ENCODE peak calls at places on chromosomes 4 and X, in seven cellular contexts. B is left lung, M is adrenal gland, Z is GM23338, O is HFF-Myc, G is H1, H is esophagus muscularis mucosa. R is an unnamed sample.

GRCh38 chr4:89468632-89469031 is 161.0 kb upstream of the GPRIN3 start:
- DNase-seq in B (no peak), M (no peak), Z (no peak), O (no peak), G (no peak), H (no peak), R (no peak)

GRCh38 chr4:8328456-8328855 is 58.9 kb downstream of the HTRA3 start:
- DNase-seq in B (peak), M (no peak), Z (no peak), O (no peak), G (no peak), H (no peak), R (no peak)

GRCh38 chr4:36187723-36188333 is 56.5 kb downstream of the ARAP2 start:
- DNase-seq in B (no peak), M (no peak), Z (peak), O (no peak), G (no peak), H (no peak), R (peak)

GRCh38 chr4:5037553-5038551 is 13.4 kb upstream of the STK32B start:
- DNase-seq in B (no peak), M (no peak), Z (no peak), O (peak), G (no peak), H (no peak), R (peak)

GRCh38 chrX:17788439-17788838 is 51.1 kb downstream of the SCML1 start:
- DNase-seq in B (no peak), M (peak), Z (peak), O (peak), G (peak), H (no peak), R (peak)

GRCh38 chr4:118307619-118308018 is 45.2 kb downstream of the PRSS12 start:
- DNase-seq in B (no peak), M (no peak), Z (no peak), O (no peak), G (no peak), H (no peak), R (no peak)

GRCh38 chr4:43990968-43991367 is 457.6 kb downstream of the KCTD8 start:
- DNase-seq in B (no peak), M (no peak), Z (no peak), O (no peak), G (no peak), H (no peak), R (peak)

GRCh38 chr4:2811830-2812599 is 19.1 kb downstream of the SH3BP2 start:
- DNase-seq in B (peak), M (peak), Z (peak), O (no peak), G (no peak), H (no peak), R (no peak)

GRCh38 chr4:168124008-168124641 is 31.8 kb downstream of the ANXA10 start:
- DNase-seq in B (no peak), M (no peak), Z (no peak), O (no peak), G (no peak), H (no peak), R (peak)

GRCh38 chr4:171718069-171718468 is 95.1 kb upstream of the GALNTL6 start:
- DNase-seq in B (no peak), M (no peak), Z (no peak), O (no peak), G (no peak), H (no peak), R (no peak)

GRCh38 chrX:43655961-43656494 is at the start of gene MAOA:
- DNase-seq in B (peak), M (peak), Z (peak), O (no peak), G (peak), H (peak), R (peak)

GRCh38 chrX:65196758-65197371 is 220.6 kb upstream of the ZC4H2 start:
- DNase-seq in B (no peak), M (peak), Z (peak), O (no peak), G (peak), H (no peak), R (peak)

GRCh38 chr4:140004580-140005314 is 149.2 kb downstream of the MAML3 start:
- DNase-seq in B (peak), M (peak), Z (peak), O (no peak), G (peak), H (no peak), R (peak)

GRCh38 chrX:12488220-12488619 is 303.0 kb upstream of the PRPS2 start:
- DNase-seq in B (no peak), M (no peak), Z (no peak), O (no peak), G (no peak), H (no peak), R (no peak)

GRCh38 chr4:74283614-74284013 is 24.7 kb upstream of the EPGN start:
- DNase-seq in B (no peak), M (no peak), Z (no peak), O (peak), G (no peak), H (no peak), R (peak)

GRCh38 chr4:85842540-85842939 is 367.6 kb downstream of the ARHGAP24 start:
- DNase-seq in B (peak), M (peak), Z (no peak), O (no peak), G (no peak), H (no peak), R (no peak)

GRCh38 chr4:148203056-148203898 is 238.9 kb downstream of the NR3C2 start:
- DNase-seq in B (no peak), M (no peak), Z (peak), O (no peak), G (no peak), H (no peak), R (no peak)

GRCh38 chrX:74343327-74343969 is 39.5 kb downstream of the ZCCHC13 start:
- DNase-seq in B (no peak), M (no peak), Z (peak), O (no peak), G (no peak), H (no peak), R (no peak)

GRCh38 chr4:152258804-152259708 is 276.8 kb downstream of the FBXW7 start:
- DNase-seq in B (no peak), M (no peak), Z (no peak), O (peak), G (no peak), H (peak), R (peak)

GRCh38 chrX:68196939-68197791 is 236.1 kb downstream of the OPHN1 start:
- DNase-seq in B (no peak), M (peak), Z (peak), O (no peak), G (peak), H (no peak), R (peak)

GRCh38 chrX:13891367-13892146 is 74.7 kb upstream of the GPM6B start:
- DNase-seq in B (no peak), M (no peak), Z (no peak), O (no peak), G (no peak), H (no peak), R (no peak)

GRCh38 chr4:7423801-7424552 is 10.8 kb downstream of the PSAPL1 start:
- DNase-seq in B (peak), M (no peak), Z (no peak), O (no peak), G (peak), H (no peak), R (no peak)

GRCh38 chr4:113971706-113972360 is 7.6 kb downstream of the ARSJ start:
- DNase-seq in B (no peak), M (no peak), Z (no peak), O (no peak), G (no peak), H (no peak), R (peak)

GRCh38 chrX:131729295-131729694 is 185.4 kb downstream of the OR13H1 start:
- DNase-seq in B (peak), M (peak), Z (no peak), O (no peak), G (no peak), H (no peak), R (no peak)

GRCh38 chrX:107542500-107542899 is 85.8 kb upstream of the PRPS1 start:
- DNase-seq in B (no peak), M (no peak), Z (peak), O (no peak), G (no peak), H (no peak), R (peak)

GRCh38 chr4:21304061-21304541 is 603.8 kb downstream of the PACRGL start:
- DNase-seq in B (no peak), M (peak), Z (peak), O (no peak), G (peak), H (no peak), R (no peak)

GRCh38 chr4:42302348-42302747 is 94.9 kb upstream of the SHISA3 start:
- DNase-seq in B (no peak), M (peak), Z (peak), O (no peak), G (no peak), H (no peak), R (peak)

GRCh38 chrX:18668468-18668867 is 3.4 kb downstream of the RS1 start:
- DNase-seq in B (no peak), M (no peak), Z (no peak), O (no peak), G (no peak), H (no peak), R (no peak)

GRCh38 chr4:1512738-1513660 is 106.8 kb upstream of the NKX1-1 start:
- DNase-seq in B (no peak), M (peak), Z (peak), O (no peak), G (peak), H (no peak), R (no peak)

GRCh38 chrX:103356023-103356798 is at the start of gene TCEAL9:
- DNase-seq in B (peak), M (peak), Z (peak), O (no peak), G (no peak), H (peak), R (peak)

GRCh38 chr4:111761531-111761930 is 383.7 kb upstream of the FAM241A start:
- DNase-seq in B (no peak), M (no peak), Z (no peak), O (no peak), G (no peak), H (no peak), R (no peak)

GRCh38 chrX:20399728-20400414 is 133.2 kb upstream of the RPS6KA3 start:
- DNase-seq in B (no peak), M (no peak), Z (no peak), O (no peak), G (no peak), H (no peak), R (no peak)

GRCh38 chrX:20388594-20388993 is 121.9 kb upstream of the RPS6KA3 start:
- DNase-seq in B (no peak), M (no peak), Z (no peak), O (no peak), G (no peak), H (no peak), R (no peak)

GRCh38 chrX:20397587-20397986 is 130.9 kb upstream of the RPS6KA3 start:
- DNase-seq in B (no peak), M (no peak), Z (peak), O (no peak), G (no peak), H (no peak), R (no peak)

DNA sequence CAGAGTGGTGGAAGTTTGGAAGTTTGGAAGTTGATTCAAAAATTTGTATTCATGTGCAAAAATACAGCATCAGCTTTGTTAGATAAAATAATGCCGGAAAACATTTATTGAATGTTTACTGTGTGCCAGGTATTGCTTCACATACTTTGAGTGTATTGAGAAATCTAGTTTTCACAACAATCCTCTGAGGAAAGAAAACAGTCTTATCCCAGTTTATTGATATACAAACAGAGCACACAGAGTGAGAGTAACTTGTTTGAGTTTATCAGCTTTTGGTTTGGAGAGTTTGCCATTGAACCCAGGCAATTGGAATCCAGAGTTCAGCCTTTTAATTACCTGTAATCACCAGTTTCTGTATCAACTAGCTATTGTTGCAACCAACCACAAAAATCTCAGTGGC is 127.2 kb upstream of the RPS6KA3 start:
- DNase-seq in B (no peak), M (no peak), Z (no peak), O (no peak), G (no peak), H (no peak), R (no peak)
- H3K4me3 ChIP-seq in B (no peak), M (no peak), Z (no peak), O (no peak), G (no peak), H (no peak), R (no peak)

DNA sequence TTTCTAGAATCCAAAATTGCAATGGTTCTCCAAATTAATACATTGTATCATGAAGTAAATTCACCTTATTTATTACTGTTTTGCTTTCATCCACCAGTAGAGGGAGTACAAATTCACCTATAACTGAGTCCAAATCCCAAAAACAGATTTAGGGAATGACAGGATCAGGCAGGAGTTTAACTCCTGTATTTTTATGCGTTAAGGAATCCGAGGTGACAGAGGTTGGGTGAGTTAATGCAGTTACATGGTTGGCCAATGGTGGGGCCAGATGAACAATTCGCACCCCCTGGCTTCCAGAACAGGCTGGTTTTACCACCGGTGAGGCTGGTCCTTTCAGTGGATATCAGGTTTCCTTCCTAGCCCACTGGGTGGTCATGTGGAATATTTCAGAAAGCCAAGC is 82.4 kb downstream of the MTNR1A start:
- DNase-seq in B (no peak), M (no peak), Z (peak), O (peak), G (no peak), H (peak), R (peak)
- TF ChIP-seq CTCF in B (peak), M (peak), Z (peak), O (peak), G (peak), H (peak), R (peak)

GRCh38 chr4:134200811-134201215 is 776 bp downstream of the PABPC4L start:
- DNase-seq in B (no peak), M (no peak), Z (no peak), O (no peak), G (no peak), H (no peak), R (no peak)
- H3K4me3 ChIP-seq in B (peak), M (no peak), Z (peak), O (peak), G (peak), H (peak), R (peak)

GRCh38 chr4:16505726-16506125 is 279.5 kb upstream of the TAPT1 start:
- DNase-seq in B (no peak), M (no peak), Z (peak), O (no peak), G (peak), H (no peak), R (no peak)
- TF ChIP-seq CTCF in B (no peak), M (no peak), Z (peak), O (peak), G (peak), H (peak), R (no peak)

GRCh38 chr4:124913237-124913636 is 200.7 kb upstream of the ANKRD50 start:
- DNase-seq in B (no peak), M (no peak), Z (peak), O (no peak), G (no peak), H (no peak), R (no peak)

GRCh38 chr4:124915073-124915472 is 202.5 kb upstream of the ANKRD50 start:
- DNase-seq in B (no peak), M (no peak), Z (no peak), O (no peak), G (no peak), H (no peak), R (no peak)

GRCh38 chr4:124918559-124919122 is 206.1 kb upstream of the ANKRD50 start:
- DNase-seq in B (no peak), M (no peak), Z (no peak), O (no peak), G (no peak), H (no peak), R (no peak)
- H3K4me3 ChIP-seq in B (no peak), M (no peak), Z (no peak), O (no peak), G (no peak), H (no peak), R (no peak)

DNA sequence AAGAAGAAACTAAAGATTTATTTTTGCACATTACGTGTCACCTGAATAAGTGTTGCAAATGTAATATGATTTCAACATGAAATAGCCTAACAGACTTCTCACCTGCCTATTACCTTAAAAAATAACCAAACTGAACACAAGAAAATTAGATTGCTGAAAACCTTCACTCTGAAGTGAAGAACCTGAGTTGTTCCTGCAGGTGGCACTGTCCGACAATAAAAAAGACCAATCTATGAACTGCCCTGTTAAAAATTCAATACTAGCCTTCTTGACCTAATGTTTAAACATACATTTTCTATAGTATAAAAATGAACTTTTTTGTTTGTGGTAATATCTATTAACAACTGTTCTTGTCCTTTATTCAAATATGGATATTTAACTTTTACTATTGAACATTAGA is 69.2 kb upstream of the PNPLA4 start:
- DNase-seq in B (no peak), M (peak), Z (peak), O (no peak), G (no peak), H (no peak), R (peak)
- TF ChIP-seq CTCF in B (peak), M (peak), Z (peak), O (peak), G (peak), H (peak), R (peak)

GRCh38 chrX:130300010-130300282 is 31.2 kb upstream of the ZNF280C start:
- DNase-seq in B (no peak), M (no peak), Z (no peak), O (no peak), G (no peak), H (no peak), R (no peak)
- H3K4me3 ChIP-seq in B (no peak), M (no peak), Z (no peak), O (no peak), G (no peak), H (no peak), R (no peak)

GRCh38 chr4:101033986-101034385 is 313.3 kb downstream of the PPP3CA start:
- DNase-seq in B (no peak), M (no peak), Z (peak), O (no peak), G (no peak), H (no peak), R (no peak)
- TF ChIP-seq CTCF in B (no peak), M (no peak), Z (peak), O (no peak), G (peak), H (no peak), R (no peak)